ENCODE peak calls at places on chromosomes 4 and X, in eight cellular contexts. One of them, this sample, is unnamed.

GRCh38 chr4:2091990-2092652 is 33.0 kb downstream of the NAT8L start:
- DNase-seq in CD4-positive, alpha-beta T cell: no peak
- DNase-seq in BJ: no peak
- DNase-seq in tibial artery: peak
- DNase-seq in BE2C: no peak
- DNase-seq in AG04450: no peak
- DNase-seq in psoas muscle: no peak
- DNase-seq in astrocyte of the spinal cord: no peak
- DNase-seq in this sample: no peak

GRCh38 chr4:145279122-145279960 is 99.0 kb upstream of the OTUD4 start:
- DNase-seq in BJ: peak
- DNase-seq in AG04450: no peak
- DNase-seq in psoas muscle: peak
- DNase-seq in CD4-positive, alpha-beta T cell: no peak
- DNase-seq in tibial artery: no peak
- DNase-seq in astrocyte of the spinal cord: peak
- DNase-seq in BE2C: peak
- DNase-seq in this sample: no peak

GRCh38 chr4:145345401-145345800 is 136.3 kb upstream of the SMAD1 start:
- DNase-seq in astrocyte of the spinal cord: peak
- DNase-seq in tibial artery: no peak
- DNase-seq in BJ: no peak
- DNase-seq in AG04450: no peak
- DNase-seq in CD4-positive, alpha-beta T cell: no peak
- DNase-seq in psoas muscle: no peak
- DNase-seq in BE2C: no peak
- DNase-seq in this sample: no peak

GRCh38 chr4:59339631-59340030 is 1860.5 kb upstream of the ADGRL3 start:
- DNase-seq in CD4-positive, alpha-beta T cell: no peak
- DNase-seq in tibial artery: no peak
- DNase-seq in astrocyte of the spinal cord: no peak
- DNase-seq in AG04450: no peak
- DNase-seq in psoas muscle: no peak
- DNase-seq in BJ: no peak
- DNase-seq in BE2C: no peak
- DNase-seq in this sample: no peak

GRCh38 chrX:124086411-124086810 is 124.9 kb downstream of the STAG2 start:
- DNase-seq in tibial artery: no peak
- DNase-seq in CD4-positive, alpha-beta T cell: no peak
- DNase-seq in BJ: no peak
- DNase-seq in AG04450: no peak
- DNase-seq in BE2C: no peak
- DNase-seq in psoas muscle: no peak
- DNase-seq in astrocyte of the spinal cord: no peak
- DNase-seq in this sample: no peak

GRCh38 chrX:129690435-129690834 is 35.7 kb upstream of the APLN start:
- DNase-seq in AG04450: no peak
- DNase-seq in psoas muscle: peak
- DNase-seq in BE2C: no peak
- DNase-seq in astrocyte of the spinal cord: no peak
- DNase-seq in CD4-positive, alpha-beta T cell: no peak
- DNase-seq in tibial artery: peak
- DNase-seq in BJ: no peak
- DNase-seq in this sample: no peak

GRCh38 chr4:86031927-86032326 is 327.9 kb downstream of the MAPK10 start:
- DNase-seq in AG04450: no peak
- DNase-seq in BE2C: no peak
- DNase-seq in astrocyte of the spinal cord: no peak
- DNase-seq in tibial artery: no peak
- DNase-seq in psoas muscle: no peak
- DNase-seq in BJ: no peak
- DNase-seq in CD4-positive, alpha-beta T cell: no peak
- DNase-seq in this sample: no peak

GRCh38 chrX:639151-639550 is 8.6 kb downstream of the SHOX start:
- DNase-seq in tibial artery: no peak
- DNase-seq in BE2C: no peak
- DNase-seq in AG04450: no peak
- DNase-seq in BJ: no peak
- DNase-seq in CD4-positive, alpha-beta T cell: no peak
- DNase-seq in psoas muscle: no peak
- DNase-seq in astrocyte of the spinal cord: no peak
- DNase-seq in this sample: no peak

GRCh38 chr4:68216501-68216900 is 29.0 kb downstream of the TMPRSS11B start:
- DNase-seq in psoas muscle: no peak
- DNase-seq in BE2C: no peak
- DNase-seq in CD4-positive, alpha-beta T cell: no peak
- DNase-seq in AG04450: no peak
- DNase-seq in astrocyte of the spinal cord: no peak
- DNase-seq in tibial artery: no peak
- DNase-seq in BJ: no peak
- DNase-seq in this sample: no peak

GRCh38 chr4:68218044-68218443 is 27.4 kb downstream of the TMPRSS11B start:
- DNase-seq in astrocyte of the spinal cord: peak
- DNase-seq in psoas muscle: no peak
- DNase-seq in BE2C: no peak
- DNase-seq in CD4-positive, alpha-beta T cell: no peak
- DNase-seq in tibial artery: no peak
- DNase-seq in AG04450: no peak
- DNase-seq in BJ: no peak
- DNase-seq in this sample: no peak
- TF ChIP-seq CTCF in astrocyte of the spinal cord: no peak
- TF ChIP-seq CTCF in psoas muscle: no peak
- TF ChIP-seq CTCF in BE2C: no peak
- TF ChIP-seq CTCF in CD4-positive, alpha-beta T cell: no peak
- TF ChIP-seq CTCF in tibial artery: no peak
- TF ChIP-seq CTCF in AG04450: no peak
- TF ChIP-seq CTCF in BJ: no peak
- TF ChIP-seq CTCF in this sample: no peak

GRCh38 chrX:40552768-40553167 is 28.0 kb upstream of the ATP6AP2 start:
- DNase-seq in astrocyte of the spinal cord: peak
- DNase-seq in CD4-positive, alpha-beta T cell: no peak
- DNase-seq in psoas muscle: no peak
- DNase-seq in BJ: no peak
- DNase-seq in AG04450: no peak
- DNase-seq in BE2C: no peak
- DNase-seq in tibial artery: no peak
- DNase-seq in this sample: no peak
- TF ChIP-seq CTCF in astrocyte of the spinal cord: peak
- TF ChIP-seq CTCF in CD4-positive, alpha-beta T cell: no peak
- TF ChIP-seq CTCF in psoas muscle: no peak
- TF ChIP-seq CTCF in BJ: peak
- TF ChIP-seq CTCF in AG04450: peak
- TF ChIP-seq CTCF in BE2C: peak
- TF ChIP-seq CTCF in tibial artery: no peak
- TF ChIP-seq CTCF in this sample: no peak

GRCh38 chrX:101409043-101409442 is 1.0 kb downstream of the HNRNPH2 start:
- DNase-seq in psoas muscle: no peak
- DNase-seq in BE2C: no peak
- DNase-seq in CD4-positive, alpha-beta T cell: no peak
- DNase-seq in AG04450: no peak
- DNase-seq in tibial artery: no peak
- DNase-seq in BJ: no peak
- DNase-seq in astrocyte of the spinal cord: no peak
- DNase-seq in this sample: no peak

GRCh38 chrX:101410461-101410860 is 2.4 kb downstream of the HNRNPH2 start:
- DNase-seq in tibial artery: no peak
- DNase-seq in astrocyte of the spinal cord: no peak
- DNase-seq in CD4-positive, alpha-beta T cell: no peak
- DNase-seq in BE2C: no peak
- DNase-seq in BJ: no peak
- DNase-seq in AG04450: no peak
- DNase-seq in psoas muscle: no peak
- DNase-seq in this sample: no peak

GRCh38 chrX:101407748-101408529 is at the start of the genes GLA and HNRNPH2:
- DNase-seq in CD4-positive, alpha-beta T cell: peak
- DNase-seq in tibial artery: peak
- DNase-seq in BJ: peak
- DNase-seq in BE2C: peak
- DNase-seq in psoas muscle: peak
- DNase-seq in AG04450: peak
- DNase-seq in astrocyte of the spinal cord: peak
- DNase-seq in this sample: peak

GRCh38 chrX:101407167-101407747 is 468 bp downstream of the GLA start:
- DNase-seq in astrocyte of the spinal cord: no peak
- DNase-seq in AG04450: no peak
- DNase-seq in CD4-positive, alpha-beta T cell: no peak
- DNase-seq in BJ: no peak
- DNase-seq in tibial artery: no peak
- DNase-seq in psoas muscle: no peak
- DNase-seq in BE2C: no peak
- DNase-seq in this sample: no peak

DNA sequence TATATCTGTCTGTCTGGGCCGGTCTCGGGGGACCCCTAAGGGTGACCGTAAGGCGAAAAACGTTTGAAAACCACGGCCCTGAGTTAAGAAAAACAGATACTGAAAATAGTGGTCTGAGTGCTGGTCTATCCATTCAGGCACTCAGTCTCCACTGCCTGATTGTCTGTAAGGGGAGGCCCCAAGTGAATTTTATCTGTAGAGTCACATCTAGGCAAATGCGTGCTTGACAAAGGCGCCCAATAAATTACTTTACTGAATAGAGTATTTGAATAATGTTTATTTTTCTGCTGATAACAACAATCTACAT is 461 bp downstream of the HNRNPH2 start:
- DNase-seq in BJ: no peak
- DNase-seq in CD4-positive, alpha-beta T cell: no peak
- DNase-seq in psoas muscle: no peak
- DNase-seq in BE2C: no peak
- DNase-seq in astrocyte of the spinal cord: no peak
- DNase-seq in tibial artery: no peak
- DNase-seq in AG04450: no peak
- DNase-seq in this sample: no peak
- TF ChIP-seq CTCF in BJ: no peak
- TF ChIP-seq CTCF in CD4-positive, alpha-beta T cell: no peak
- TF ChIP-seq CTCF in psoas muscle: no peak
- TF ChIP-seq CTCF in BE2C: no peak
- TF ChIP-seq CTCF in astrocyte of the spinal cord: no peak
- TF ChIP-seq CTCF in tibial artery: no peak
- TF ChIP-seq CTCF in AG04450: no peak
- TF ChIP-seq CTCF in this sample: peak

DNA sequence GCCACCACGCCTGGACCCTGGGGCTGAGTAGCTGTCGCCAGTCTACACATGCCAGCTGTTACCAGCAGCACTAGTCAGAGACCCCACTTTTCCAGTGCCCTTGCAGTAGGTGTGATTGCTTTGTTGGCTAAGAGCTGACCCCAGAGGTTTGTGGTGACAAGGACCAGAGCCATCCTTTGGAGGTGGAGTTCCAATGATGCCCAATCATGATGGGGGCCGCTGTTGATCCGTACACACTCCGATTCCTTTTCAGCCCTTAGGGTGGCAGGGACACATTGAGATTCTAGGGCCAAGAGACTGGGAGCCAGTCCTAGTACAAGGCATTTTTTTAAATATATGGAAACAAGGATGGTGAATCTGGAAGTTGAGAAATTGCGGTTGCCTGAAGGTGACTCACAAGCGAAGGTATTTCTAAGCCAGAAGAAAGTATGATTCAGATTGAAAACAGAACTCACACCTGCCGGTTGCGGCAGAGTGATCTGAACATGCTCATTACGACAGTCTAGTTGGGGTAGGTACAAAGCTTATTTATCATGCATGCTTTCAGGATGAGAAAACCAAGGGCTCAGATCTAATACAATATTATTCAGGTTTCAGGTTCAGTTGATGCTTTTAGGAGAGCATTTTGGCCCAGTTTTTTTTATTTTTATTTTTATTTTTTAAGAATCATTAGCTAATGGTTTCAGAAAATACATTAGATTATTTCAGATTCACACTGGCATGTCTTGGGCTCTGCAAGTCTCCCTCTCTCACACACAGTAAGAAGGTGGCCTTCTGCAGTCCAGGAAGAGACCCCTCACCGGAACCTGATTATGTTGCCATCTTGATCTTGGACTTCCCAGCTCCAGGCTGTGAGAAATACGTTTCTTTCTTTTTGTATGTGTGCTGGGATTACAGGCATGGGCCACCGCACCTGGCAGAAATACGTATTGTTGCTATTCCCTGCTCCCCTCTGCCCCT is 43.4 kb downstream of the SHROOM2 start:
- DNase-seq in CD4-positive, alpha-beta T cell: no peak
- DNase-seq in BJ: no peak
- DNase-seq in astrocyte of the spinal cord: peak
- DNase-seq in AG04450: no peak
- DNase-seq in BE2C: no peak
- DNase-seq in tibial artery: no peak
- DNase-seq in psoas muscle: no peak
- DNase-seq in this sample: no peak
- TF ChIP-seq CTCF in CD4-positive, alpha-beta T cell: no peak
- TF ChIP-seq CTCF in BJ: no peak
- TF ChIP-seq CTCF in astrocyte of the spinal cord: no peak
- TF ChIP-seq CTCF in AG04450: no peak
- TF ChIP-seq CTCF in BE2C: no peak
- TF ChIP-seq CTCF in tibial artery: no peak
- TF ChIP-seq CTCF in psoas muscle: no peak
- TF ChIP-seq CTCF in this sample: no peak

GRCh38 chr4:73867783-73868182 is 1.4 kb upstream of the CXCL1 start:
- DNase-seq in CD4-positive, alpha-beta T cell: no peak
- DNase-seq in BJ: no peak
- DNase-seq in psoas muscle: no peak
- DNase-seq in BE2C: no peak
- DNase-seq in AG04450: no peak
- DNase-seq in tibial artery: no peak
- DNase-seq in astrocyte of the spinal cord: peak
- DNase-seq in this sample: no peak
- TF ChIP-seq CTCF in CD4-positive, alpha-beta T cell: no peak
- TF ChIP-seq CTCF in BJ: no peak
- TF ChIP-seq CTCF in psoas muscle: no peak
- TF ChIP-seq CTCF in BE2C: no peak
- TF ChIP-seq CTCF in AG04450: no peak
- TF ChIP-seq CTCF in tibial artery: no peak
- TF ChIP-seq CTCF in astrocyte of the spinal cord: no peak
- TF ChIP-seq CTCF in this sample: no peak

GRCh38 chrX:131778269-131779218 is 234.7 kb downstream of the OR13H1 start:
- DNase-seq in astrocyte of the spinal cord: peak
- DNase-seq in AG04450: no peak
- DNase-seq in psoas muscle: peak
- DNase-seq in CD4-positive, alpha-beta T cell: no peak
- DNase-seq in tibial artery: no peak
- DNase-seq in BE2C: no peak
- DNase-seq in BJ: no peak
- DNase-seq in this sample: no peak
- TF ChIP-seq CTCF in astrocyte of the spinal cord: peak
- TF ChIP-seq CTCF in AG04450: no peak
- TF ChIP-seq CTCF in psoas muscle: peak
- TF ChIP-seq CTCF in CD4-positive, alpha-beta T cell: no peak
- TF ChIP-seq CTCF in tibial artery: no peak
- TF ChIP-seq CTCF in BE2C: no peak
- TF ChIP-seq CTCF in BJ: no peak
- TF ChIP-seq CTCF in this sample: no peak

GRCh38 chr4:7020856-7021255 is 22.3 kb upstream of the TADA2B start:
- DNase-seq in tibial artery: no peak
- DNase-seq in AG04450: no peak
- DNase-seq in BJ: no peak
- DNase-seq in psoas muscle: no peak
- DNase-seq in BE2C: no peak
- DNase-seq in astrocyte of the spinal cord: no peak
- DNase-seq in CD4-positive, alpha-beta T cell: no peak
- DNase-seq in this sample: no peak
- TF ChIP-seq CTCF in tibial artery: no peak
- TF ChIP-seq CTCF in AG04450: no peak
- TF ChIP-seq CTCF in BJ: no peak
- TF ChIP-seq CTCF in psoas muscle: no peak
- TF ChIP-seq CTCF in BE2C: no peak
- TF ChIP-seq CTCF in astrocyte of the spinal cord: no peak
- TF ChIP-seq CTCF in CD4-positive, alpha-beta T cell: no peak
- TF ChIP-seq CTCF in this sample: no peak

GRCh38 chr4:139028191-139028661 is 12.6 kb downstream of the NOCT start:
- DNase-seq in astrocyte of the spinal cord: no peak
- DNase-seq in CD4-positive, alpha-beta T cell: no peak
- DNase-seq in BJ: no peak
- DNase-seq in BE2C: peak
- DNase-seq in psoas muscle: peak
- DNase-seq in AG04450: no peak
- DNase-seq in tibial artery: no peak
- DNase-seq in this sample: peak
- TF ChIP-seq CTCF in astrocyte of the spinal cord: no peak
- TF ChIP-seq CTCF in CD4-positive, alpha-beta T cell: no peak
- TF ChIP-seq CTCF in BJ: no peak
- TF ChIP-seq CTCF in BE2C: no peak
- TF ChIP-seq CTCF in psoas muscle: no peak
- TF ChIP-seq CTCF in AG04450: no peak
- TF ChIP-seq CTCF in tibial artery: no peak
- TF ChIP-seq CTCF in this sample: no peak

This sample was measured in glutamatergic neuron.